ENCODE peak calls at places on chromosomes 1 and 21, in six cellular contexts. G is adrenal gland, A is esophagus squamous epithelium, F is ovary, L is GM12892, Y is HCT116. O is an unnamed sample.
A peak's percentile ranks its signal among the peaks of the same experiment; 100 is the strongest.

GRCh38 chr1:36225298-36225899 is 1.2 kb downstream of the THRAP3 start:
- DNase-seq in A (no peak), G (no peak), F (no peak), Y (no peak), L (no peak), O (no peak)

GRCh38 chr1:203521071-203521794 is 27.3 kb downstream of the OPTC start:
- DNase-seq in Y (no peak), G (peak; percentile 92), A (no peak), L (no peak), F (no peak), O (no peak)

GRCh38 chr1:204975021-204975420 is 68.0 kb upstream of the CNTN2 start:
- DNase-seq in F (no peak), L (no peak), G (no peak), A (no peak), Y (no peak), O (no peak)

GRCh38 chr1:212313616-212314015 is 28.4 kb downstream of the PPP2R5A start:
- DNase-seq in Y (no peak), L (no peak), A (no peak), G (no peak), F (no peak), O (no peak)

GRCh38 chr21:43956667-43957030 is 55.5 kb upstream of the TRAPPC10 start:
- DNase-seq in Y (no peak), L (no peak), G (peak; percentile 75), F (no peak), A (no peak), O (no peak)

GRCh38 chr1:112375701-112376100 is 20.3 kb upstream of the CTTNBP2NL start:
- DNase-seq in G (no peak), F (no peak), L (no peak), A (no peak), Y (no peak), O (no peak)

GRCh38 chr1:27166351-27166802 is 11.5 kb upstream of the SLC9A1 start:
- DNase-seq in G (no peak), F (no peak), L (no peak), A (no peak), Y (no peak), O (no peak)

GRCh38 chr1:84108900-84109578 is 35.0 kb upstream of the PRKACB start:
- DNase-seq in A (no peak), Y (no peak), F (no peak), L (no peak), G (no peak), O (no peak)

GRCh38 chr1:94433866-94434265 is 15.7 kb downstream of the ABCD3 start:
- DNase-seq in F (no peak), Y (no peak), G (no peak), A (no peak), L (no peak), O (no peak)

GRCh38 chr1:158067651-158068050 is 74.2 kb downstream of the KIRREL1 start:
- DNase-seq in F (no peak), G (no peak), L (no peak), Y (no peak), A (no peak), O (peak; percentile 29)

GRCh38 chr1:21956720-21957552 is 19.8 kb upstream of the HSPG2 start:
- DNase-seq in A (no peak), Y (no peak), L (no peak), F (no peak), G (peak; percentile 78), O (peak; percentile 67)

GRCh38 chr21:26840206-26840605 is 5.0 kb downstream of the ADAMTS1 start:
- DNase-seq in L (no peak), G (no peak), F (peak; percentile 31), Y (no peak), A (no peak), O (no peak)

GRCh38 chr1:64469614-64469976 is 334 bp upstream of the CACHD1 start:
- DNase-seq in L (no peak), F (no peak), A (no peak), Y (no peak), G (peak; percentile 57), O (peak; percentile 32)

GRCh38 chr21:37005548-37006242 is 807 bp upstream of the RIPPLY3 start:
- DNase-seq in F (no peak), G (peak; percentile 35), L (no peak), Y (no peak), A (no peak), O (no peak)

GRCh38 chr1:60068393-60069045 is 5.1 kb downstream of the C1orf87 start:
- DNase-seq in F (no peak), Y (no peak), G (no peak), L (no peak), A (no peak), O (no peak)

DNA sequence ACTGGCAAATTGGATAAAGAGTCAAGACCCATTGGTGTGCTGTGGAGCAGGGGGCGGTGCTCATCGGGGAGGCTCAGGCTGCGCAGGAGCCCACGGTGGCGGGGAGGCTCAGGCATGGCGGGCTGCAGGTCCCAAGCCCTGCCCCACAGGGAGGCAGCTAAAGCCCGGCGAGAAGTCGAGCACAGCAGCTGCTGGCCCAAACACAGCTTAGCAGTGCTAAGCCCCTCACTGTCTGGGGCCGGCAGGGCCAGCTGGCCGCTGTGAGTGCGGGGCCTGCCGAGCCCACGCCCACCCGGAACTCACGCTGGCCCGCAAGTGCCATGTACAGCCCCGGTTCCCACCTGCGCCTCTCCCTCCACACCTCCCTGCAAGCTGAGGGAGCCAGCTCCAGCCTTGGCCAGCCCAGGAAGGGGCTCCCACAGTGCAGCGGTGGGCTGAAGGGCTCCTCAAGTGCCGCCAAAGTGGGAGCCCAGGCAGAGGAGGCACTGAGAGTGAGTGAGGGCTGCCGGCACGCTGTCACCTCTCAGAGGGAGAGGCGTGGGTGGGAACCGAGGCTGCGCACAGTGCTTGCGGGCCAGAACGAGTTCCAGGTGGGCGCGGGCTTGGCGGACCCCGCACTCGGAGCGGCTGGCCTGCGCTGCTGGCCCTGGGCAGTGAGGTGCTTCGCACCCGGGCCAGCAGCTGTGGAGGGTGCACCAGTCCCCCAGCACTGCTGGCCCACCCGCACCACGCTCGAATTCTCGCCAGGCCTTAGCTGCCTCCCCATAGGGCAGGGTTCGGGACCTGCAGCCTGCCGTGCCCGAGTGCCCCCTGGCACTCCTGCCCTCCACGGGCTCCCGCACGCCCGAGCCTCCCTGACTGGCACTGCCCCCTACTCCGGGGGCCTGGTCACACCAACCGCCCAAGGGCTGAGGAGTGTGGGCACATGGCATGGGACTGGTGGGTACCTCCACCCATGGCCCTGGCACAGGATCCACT is 263.4 kb downstream of the GPR52 start:
- DNase-seq in A (no peak), L (no peak), G (no peak), F (no peak), Y (no peak), O (no peak)
- TF ChIP-seq POLR2A in A (no peak), L (no peak), G (no peak), F (no peak), Y (no peak), O (no peak)

GRCh38 chr1:145995964-145996432 is 381 bp downstream of the TXNIP start:
- DNase-seq in L (no peak), Y (no peak), A (no peak), F (no peak), G (peak; percentile 84), O (no peak)

GRCh38 chr1:145999321-146000024 is 3.1 kb upstream of the TXNIP start:
- DNase-seq in A (no peak), G (peak; percentile 83), F (peak; percentile 51), Y (no peak), L (no peak), O (no peak)

GRCh38 chr1:145995148-145995851 is 1.1 kb downstream of the TXNIP start:
- DNase-seq in G (peak; percentile 52), A (no peak), F (no peak), L (no peak), Y (no peak), O (no peak)

GRCh38 chr1:145996433-145997155 is at the start of gene TXNIP:
- DNase-seq in A (peak; percentile 98), F (peak; percentile 96), Y (no peak), L (peak; percentile 92), G (peak; percentile 100), O (peak; percentile 97)

DNA sequence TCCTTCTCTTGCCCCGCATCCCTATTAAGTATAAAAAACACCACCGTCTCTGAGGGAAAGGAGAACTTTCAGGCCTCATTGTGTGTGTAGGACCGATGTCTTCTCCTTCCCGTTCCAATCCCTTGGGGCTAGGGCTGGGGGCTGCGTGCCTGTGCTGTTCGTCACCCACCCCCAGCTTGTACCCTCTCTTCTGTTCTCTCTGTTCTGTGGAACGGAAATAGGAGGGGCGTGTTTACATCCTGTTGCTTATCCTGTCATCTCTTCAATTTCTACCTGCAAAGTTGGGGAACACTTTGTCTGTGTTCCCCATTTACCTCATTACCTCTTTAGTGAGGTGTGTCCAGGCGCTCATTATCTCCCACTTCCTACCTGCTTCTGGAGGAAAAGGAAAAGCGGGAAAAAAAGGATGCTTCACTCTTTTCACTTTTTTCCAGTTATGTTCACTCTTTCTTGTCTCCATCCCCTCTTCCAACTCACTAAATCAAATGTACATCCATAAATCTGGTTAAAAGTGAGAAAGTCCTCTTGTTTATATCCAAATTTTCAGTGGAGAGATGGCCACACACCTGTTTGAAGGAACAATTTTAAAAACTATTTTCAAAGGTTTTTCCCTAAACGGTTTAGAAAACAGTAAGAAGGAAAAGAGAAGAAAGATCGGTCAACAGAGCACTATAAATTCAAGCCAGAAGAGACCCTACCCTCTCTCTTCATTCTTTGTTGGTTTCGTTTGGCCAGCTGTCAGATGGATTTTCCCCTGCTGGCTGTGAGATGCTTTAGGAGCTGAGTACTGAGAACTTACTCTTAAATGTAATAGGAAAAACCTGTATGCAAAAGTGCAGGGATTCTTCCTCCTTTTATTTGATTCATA is 1.0 kb upstream of the TXNIP start:
- DNase-seq in F (peak; percentile 47), G (peak; percentile 77), Y (no peak), A (no peak), L (no peak), O (no peak)
- TF ChIP-seq POLR2A in F (no peak), G (no peak), Y (no peak), A (no peak), L (peak; percentile 84), O (no peak)

GRCh38 chr21:39451332-39452206 is at the start of gene SH3BGR:
- DNase-seq in G (peak; percentile 80), F (no peak), Y (no peak), A (no peak), L (no peak), O (no peak)
- TF ChIP-seq POLR2A in G (no peak), F (no peak), Y (no peak), A (no peak), L (no peak), O (no peak)

GRCh38 chr1:43358746-43359693 is at the start of gene CDC20:
- DNase-seq in A (peak; percentile 94), G (peak; percentile 99), Y (peak; percentile 96), L (peak; percentile 91), F (peak; percentile 97), O (peak; percentile 76)

GRCh38 chr1:43359696-43360095 is 915 bp downstream of the CDC20 start:
- DNase-seq in Y (no peak), G (no peak), F (no peak), L (no peak), A (no peak), O (no peak)

GRCh38 chr1:43360616-43361015 is 1.8 kb downstream of the CDC20 start:
- DNase-seq in Y (no peak), A (no peak), L (no peak), F (no peak), G (no peak), O (no peak)

GRCh38 chr1:43357251-43357650 is 1.5 kb upstream of the CDC20 start:
- DNase-seq in F (no peak), L (no peak), G (no peak), Y (no peak), A (no peak), O (no peak)

GRCh38 chr1:43358121-43358745 is 548 bp upstream of the CDC20 start:
- DNase-seq in A (no peak), F (no peak), G (no peak), L (peak; percentile 39), Y (peak; percentile 49), O (peak; percentile 35)
- TF ChIP-seq POLR2A in A (no peak), F (no peak), G (no peak), L (peak; percentile 72), Y (peak; percentile 85), O (peak; percentile 56)

GRCh38 chr1:228104526-228105251 is 1.6 kb upstream of the C1orf35 start:
- DNase-seq in L (no peak), A (no peak), G (peak; percentile 79), Y (no peak), F (peak; percentile 39), O (no peak)
- TF ChIP-seq POLR2A in L (peak; percentile 17), A (no peak), G (no peak), Y (no peak), F (no peak), O (peak; percentile 8)

O was measured in H54.